ENCODE peak calls at places on chromosome 16, in seven cellular contexts. K is H9, E is IMR-90, X is mesenchymal stem cell, O is H1, G is mesendoderm, M is trophoblast cell. A is an unnamed sample.

GRCh38 chr16:87582221-87582965 is 19.9 kb upstream of the JPH3 start:
- DNase-seq in K (no peak), E (peak), X (peak), O (no peak), G (no peak), M (no peak), A (no peak)

GRCh38 chr16:83200005-83200779 is 573.4 kb downstream of the CDH13 start:
- DNase-seq in K (peak), E (peak), X (no peak), O (no peak), G (peak), M (no peak), A (no peak)

GRCh38 chr16:27103954-27104353 is 37.2 kb downstream of the C16orf82 start:
- DNase-seq in K (no peak), E (no peak), X (no peak), O (no peak), G (no peak), M (no peak), A (no peak)

GRCh38 chr16:56425439-56425832 is at the start of gene AMFR:
- DNase-seq in K (peak), E (peak), X (peak), O (peak), G (peak), M (peak), A (peak)

GRCh38 chr16:19860146-19861030 is 24.3 kb downstream of the GPRC5B start:
- DNase-seq in K (peak), E (peak), X (peak), O (peak), G (peak), M (no peak), A (no peak)

GRCh38 chr16:83031524-83031923 is 404.8 kb downstream of the CDH13 start:
- DNase-seq in K (no peak), E (peak), X (no peak), O (no peak), G (peak), M (no peak), A (no peak)

GRCh38 chr16:67241008-67241900 is 6.0 kb downstream of the FHOD1 start:
- DNase-seq in K (peak), E (peak), X (peak), O (no peak), G (peak), M (peak), A (no peak)

GRCh38 chr16:57475711-57476339 is 10.5 kb downstream of the DOK4 start:
- DNase-seq in K (peak), E (peak), X (peak), O (peak), G (peak), M (peak), A (no peak)

GRCh38 chr16:70522216-70523000 is 946 bp downstream of the COG4 start:
- DNase-seq in K (no peak), E (no peak), X (peak), O (no peak), G (no peak), M (no peak), A (no peak)

GRCh38 chr16:66911112-66911511 is 7.6 kb downstream of the CDH16 start:
- DNase-seq in K (no peak), E (no peak), X (no peak), O (no peak), G (no peak), M (peak), A (no peak)

GRCh38 chr16:89069920-89070319 is 23.7 kb upstream of the ACSF3 start:
- DNase-seq in K (no peak), E (no peak), X (no peak), O (no peak), G (no peak), M (no peak), A (no peak)

GRCh38 chr16:69820926-69821541 is 58.9 kb downstream of the WWP2 start:
- DNase-seq in K (no peak), E (peak), X (no peak), O (no peak), G (no peak), M (no peak), A (no peak)

GRCh38 chr16:12124742-12125141 is 148.2 kb downstream of the SNX29 start:
- DNase-seq in K (no peak), E (no peak), X (no peak), O (no peak), G (no peak), M (no peak), A (no peak)

GRCh38 chr16:50079741-50080140 is 14.0 kb downstream of the HEATR3 start:
- DNase-seq in K (no peak), E (no peak), X (no peak), O (no peak), G (no peak), M (no peak), A (no peak)

GRCh38 chr16:85288869-85289660 is 176.8 kb upstream of the CIBAR2 start:
- DNase-seq in K (no peak), E (no peak), X (no peak), O (no peak), G (no peak), M (no peak), A (no peak)
- H3K4ac ChIP-seq in K (no peak), E (no peak), X (no peak), O (no peak), G (no peak), M (no peak), A (no peak)

GRCh38 chr16:79081292-79082066 is 519.1 kb downstream of the MAF start:
- DNase-seq in K (no peak), E (no peak), X (no peak), O (no peak), G (no peak), M (no peak), A (no peak)

GRCh38 chr16:79076039-79076767 is 524.3 kb downstream of the MAF start:
- DNase-seq in K (no peak), E (no peak), X (no peak), O (no peak), G (no peak), M (no peak), A (no peak)

GRCh38 chr16:79082955-79083354 is 517.6 kb downstream of the MAF start:
- DNase-seq in K (no peak), E (no peak), X (no peak), O (no peak), G (no peak), M (no peak), A (no peak)

GRCh38 chr16:79077391-79077790 is 523.1 kb downstream of the MAF start:
- DNase-seq in K (no peak), E (no peak), X (no peak), O (no peak), G (peak), M (no peak), A (no peak)

DNA sequence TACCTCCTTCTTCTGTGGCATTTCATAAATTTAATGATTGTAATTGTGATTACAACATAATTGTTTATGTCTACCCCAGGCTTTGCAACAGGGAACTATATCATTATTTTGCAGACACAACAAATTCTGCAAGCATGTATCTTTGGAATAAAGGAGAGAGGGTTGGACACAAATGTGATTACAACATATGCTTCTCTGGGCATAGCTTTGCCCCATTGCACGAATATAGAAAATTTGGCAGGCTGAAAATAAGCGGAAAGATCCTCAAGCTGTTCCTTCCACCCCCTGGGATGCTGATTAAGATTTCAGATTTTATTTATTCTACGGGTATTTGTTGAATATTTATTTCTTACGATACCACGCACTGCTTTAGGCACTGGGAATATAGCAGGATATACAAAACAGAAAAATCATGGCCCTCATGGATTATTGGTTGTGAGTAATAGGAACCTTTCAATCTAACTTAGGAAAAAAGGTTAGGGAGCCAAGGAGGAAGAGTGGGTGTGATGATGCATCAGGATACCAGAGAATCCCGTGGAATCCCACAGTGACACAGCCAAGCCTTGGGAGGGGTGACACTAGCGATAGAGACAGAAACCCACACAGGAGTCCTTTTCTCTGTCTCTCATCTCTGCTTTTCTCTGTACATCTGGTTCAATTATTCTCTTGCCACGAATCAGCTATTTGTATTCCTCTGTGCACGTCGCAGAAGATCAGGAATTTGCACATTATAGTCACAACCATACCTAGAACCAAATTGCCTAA is 520.7 kb downstream of the MAF start:
- DNase-seq in K (no peak), E (no peak), X (no peak), O (no peak), G (no peak), M (no peak), A (no peak)
- H3K4ac ChIP-seq in K (no peak), E (no peak), X (no peak), O (no peak), G (no peak), M (no peak), A (no peak)

DNA sequence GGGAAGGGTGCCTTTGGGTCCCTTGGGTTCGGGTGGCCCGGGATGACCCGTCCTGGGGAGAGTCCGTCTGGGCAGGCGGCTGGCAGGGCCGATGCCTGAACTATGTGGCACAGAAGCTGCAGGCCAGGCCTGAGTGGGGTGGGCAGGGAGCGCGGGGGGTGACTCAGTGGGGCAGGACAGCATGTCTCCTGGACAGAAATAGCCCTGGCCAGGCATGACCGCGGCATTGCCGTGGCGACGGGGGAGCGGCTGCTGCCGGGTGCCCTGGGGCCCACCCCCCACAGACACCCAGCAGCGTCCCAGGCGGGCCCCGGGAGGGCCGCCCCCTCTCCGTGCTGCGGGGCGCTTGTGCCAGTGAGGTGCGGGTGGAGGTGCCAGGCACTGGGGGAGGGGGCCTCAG is 1.8 kb upstream of the C1QTNF8 start:
- DNase-seq in K (no peak), E (no peak), X (no peak), O (no peak), G (no peak), M (no peak), A (no peak)
- H3K4ac ChIP-seq in K (no peak), E (no peak), X (no peak), O (no peak), G (no peak), M (no peak), A (peak)

GRCh38 chr16:85550422-85551318 is 62.5 kb upstream of the GSE1 start:
- DNase-seq in K (no peak), E (no peak), X (no peak), O (no peak), G (no peak), M (no peak), A (no peak)
- H3K4ac ChIP-seq in K (no peak), E (no peak), X (no peak), O (peak), G (no peak), M (no peak), A (no peak)

GRCh38 chr16:17205279-17206139 is 265.3 kb downstream of the XYLT1 start:
- DNase-seq in K (peak), E (peak), X (no peak), O (no peak), G (peak), M (no peak), A (no peak)
- H3K4ac ChIP-seq in K (no peak), E (no peak), X (no peak), O (no peak), G (no peak), M (no peak), A (no peak)

GRCh38 chr16:29907973-29908372 is 7.7 kb downstream of the ASPHD1 start:
- DNase-seq in K (no peak), E (no peak), X (no peak), O (no peak), G (no peak), M (no peak), A (no peak)
- H3K4ac ChIP-seq in K (no peak), E (no peak), X (no peak), O (no peak), G (no peak), M (no peak), A (no peak)

DNA sequence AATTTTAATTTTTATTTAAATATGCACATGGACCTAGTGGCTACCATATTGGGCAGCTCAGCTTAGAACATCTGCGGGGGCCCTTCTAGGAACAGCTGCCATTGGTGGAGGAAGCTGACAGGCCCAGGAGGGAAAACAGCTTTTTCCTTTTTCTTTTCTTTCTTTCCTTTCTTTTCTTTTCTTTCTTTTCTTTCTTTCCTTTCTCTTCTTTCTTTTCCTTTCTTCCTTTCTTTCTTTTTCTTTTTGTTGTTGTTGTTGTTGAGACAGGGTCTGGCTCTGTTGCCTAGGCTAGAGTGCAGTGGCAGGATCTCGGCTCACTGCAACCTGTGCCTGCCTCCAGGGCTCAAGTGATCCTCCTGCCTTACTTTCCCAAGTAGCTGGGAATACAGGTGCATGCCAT is 43.4 kb downstream of the ATP2C2 start:
- DNase-seq in K (no peak), E (no peak), X (no peak), O (no peak), G (no peak), M (no peak), A (no peak)
- H3K4ac ChIP-seq in K (no peak), E (no peak), X (no peak), O (no peak), G (no peak), M (no peak), A (no peak)

GRCh38 chr16:10599626-10600025 is 19.2 kb upstream of the EMP2 start:
- DNase-seq in K (no peak), E (no peak), X (no peak), O (no peak), G (no peak), M (no peak), A (no peak)
- H3K4ac ChIP-seq in K (no peak), E (no peak), X (no peak), O (no peak), G (no peak), M (no peak), A (no peak)

A was measured in neuronal stem cell.